ENCODE peak calls at places on chromosomes 6 and 20, in seven cellular contexts. P is GM03348; V is heart right ventricle; L is activated CD4-positive, alpha-beta T cell treated with anti-CD3 and anti-CD28 coated beads, Interleukin-2, amount 50 U/mL, for 24 hours; A is erythroblast; H is posterior vena cava; B is activated T-cell treated with anti-CD3 and anti-CD28 coated beads, Interleukin-2, amount 50 U/mL, for 4 hours. X is an unnamed sample.

GRCh38 chr6:43761666-43762409 is 8.2 kb upstream of the VEGFA start:
- DNase-seq in L (no peak), P (no peak), H (peak), B (no peak), V (no peak), A (no peak), X (no peak)

GRCh38 chr6:14799928-14800327 is 445.9 kb upstream of the JARID2 start:
- DNase-seq in V (peak), H (no peak), L (peak), P (peak), A (peak), B (no peak), X (no peak)

GRCh38 chr6:47094351-47094925 is 52.3 kb upstream of the ADGRF1 start:
- DNase-seq in H (no peak), V (no peak), A (no peak), P (no peak), B (no peak), L (no peak), X (no peak)

GRCh38 chr6:170347091-170347490 is 40.5 kb downstream of the FAM120B start:
- DNase-seq in L (no peak), P (no peak), H (no peak), B (no peak), V (no peak), A (no peak), X (no peak)

GRCh38 chr20:58691773-58692578 is 624 bp upstream of the NPEPL1 start:
- DNase-seq in B (no peak), P (no peak), A (no peak), H (peak), V (peak), L (no peak), X (peak)

GRCh38 chr6:41155132-41155805 is 1.1 kb upstream of the TREML1 start:
- DNase-seq in H (no peak), P (no peak), A (no peak), L (no peak), B (no peak), V (no peak), X (no peak)

GRCh38 chr6:149334201-149334600 is 16.7 kb downstream of the TAB2 start:
- DNase-seq in L (no peak), H (no peak), P (no peak), V (no peak), B (no peak), A (peak), X (no peak)

GRCh38 chr20:44761423-44761822 is 15.8 kb downstream of the KCNK15 start:
- DNase-seq in V (no peak), H (no peak), A (no peak), P (no peak), L (no peak), B (no peak), X (no peak)